ENCODE peak calls at places on chromosome 19, in four cellular contexts. B is heart right ventricle, C is choroid plexus epithelial cell, L is lower lobe of right lung. F is an unnamed sample.

GRCh38 chr19:57210381-57210780 is 19.1 kb downstream of the ZNF264 start:
- DNase-seq in B (no peak), C (no peak), L (no peak), F (no peak)

GRCh38 chr19:40578442-40578908 is 1.8 kb downstream of the SHKBP1 start:
- DNase-seq in B (no peak), C (peak), L (no peak), F (peak)

GRCh38 chr19:1166872-1167573 is 7.0 kb downstream of the SBNO2 start:
- DNase-seq in L (peak), B (no peak), C (no peak), F (no peak)

GRCh38 chr19:1392939-1393530 is 8.3 kb downstream of the GAMT start:
- DNase-seq in C (no peak), B (no peak), L (no peak), F (no peak)

GRCh38 chr19:53394522-53394973 is 401 bp upstream of the ZNF765 start:
- DNase-seq in L (peak), B (peak), C (no peak), F (no peak)

GRCh38 chr19:47003611-47003935 is 16.1 kb upstream of the NPAS1 start:
- DNase-seq in B (no peak), L (no peak), C (no peak), F (no peak)

GRCh38 chr19:7986321-7987083 is 18.9 kb downstream of the ELAVL1 start:
- DNase-seq in L (peak), B (no peak), C (peak), F (no peak)

GRCh38 chr19:6737873-6738725 is 719 bp upstream of the GPR108 start:
- DNase-seq in B (peak), L (peak), C (peak), F (no peak)

GRCh38 chr19:1163934-1164683 is 10.0 kb downstream of the SBNO2 start:
- DNase-seq in L (peak), C (no peak), B (no peak), F (no peak)

GRCh38 chr19:7444042-7444441 is 44.8 kb downstream of the PEX11G start:
- DNase-seq in L (no peak), C (no peak), B (no peak), F (no peak)

GRCh38 chr19:11460207-11460606 is 20.6 kb downstream of the ELAVL3 start:
- DNase-seq in B (no peak), L (no peak), C (no peak), F (no peak)

GRCh38 chr19:12834976-12835757 is 788 bp upstream of the RTBDN start:
- DNase-seq in L (peak), C (no peak), B (peak), F (no peak)

GRCh38 chr19:8641908-8642547 is 11.6 kb downstream of the NFILZ start:
- DNase-seq in L (no peak), B (no peak), C (peak), F (no peak)

GRCh38 chr19:40801449-40802299 is 2.7 kb downstream of the EGLN2 start:
- DNase-seq in C (no peak), L (no peak), B (no peak), F (no peak)

GRCh38 chr19:44164673-44165512 is at the start of gene ZNF226:
- DNase-seq in B (peak), L (peak), C (peak), F (peak)
- TF ChIP-seq CTCF in B (no peak), L (no peak), C (no peak), F (no peak)

DNA sequence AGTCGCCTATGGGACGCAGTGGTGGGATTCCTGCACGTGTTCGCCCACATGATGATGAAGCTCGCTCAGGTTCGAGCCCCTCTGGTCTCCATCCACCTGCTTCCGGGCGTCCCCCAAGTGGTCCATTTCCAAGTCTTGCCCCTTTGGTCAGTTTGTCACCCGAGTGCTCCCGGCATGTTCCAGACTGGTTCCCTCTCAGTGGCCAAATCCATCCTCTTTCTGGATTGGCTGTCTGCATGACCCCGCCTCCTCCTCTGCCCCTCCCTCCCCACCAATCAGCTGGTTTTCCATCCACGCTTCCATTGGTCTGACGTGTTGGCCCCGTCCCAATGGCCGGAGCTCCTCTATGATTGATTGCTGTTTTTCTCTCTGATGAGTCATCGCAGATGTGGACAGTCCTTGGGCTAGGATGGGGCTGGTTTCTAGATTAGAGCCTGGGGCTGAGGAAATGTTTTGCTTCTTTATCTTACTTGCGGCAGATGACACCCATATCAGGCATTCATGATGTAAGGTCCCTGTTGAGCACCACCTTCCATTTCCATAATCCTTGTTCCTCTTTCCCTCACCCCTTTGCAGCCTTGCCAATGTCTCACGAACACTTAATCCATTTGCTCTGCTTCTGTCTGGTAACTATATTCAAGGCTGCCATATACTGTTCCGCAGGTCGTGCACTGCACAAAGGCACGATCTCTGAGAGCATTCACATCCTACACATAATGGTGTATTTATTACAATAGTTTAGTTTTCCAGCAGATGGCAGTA is 73.8 kb downstream of the MAP4K1 start:
- DNase-seq in C (peak), L (peak), B (peak), F (no peak)
- TF ChIP-seq CTCF in C (peak), L (peak), B (peak), F (no peak)

GRCh38 chr19:23070353-23070781 is 46.5 kb upstream of the ZNF730 start:
- DNase-seq in B (peak), L (no peak), C (peak), F (no peak)
- TF ChIP-seq CTCF in B (peak), L (peak), C (peak), F (no peak)

DNA sequence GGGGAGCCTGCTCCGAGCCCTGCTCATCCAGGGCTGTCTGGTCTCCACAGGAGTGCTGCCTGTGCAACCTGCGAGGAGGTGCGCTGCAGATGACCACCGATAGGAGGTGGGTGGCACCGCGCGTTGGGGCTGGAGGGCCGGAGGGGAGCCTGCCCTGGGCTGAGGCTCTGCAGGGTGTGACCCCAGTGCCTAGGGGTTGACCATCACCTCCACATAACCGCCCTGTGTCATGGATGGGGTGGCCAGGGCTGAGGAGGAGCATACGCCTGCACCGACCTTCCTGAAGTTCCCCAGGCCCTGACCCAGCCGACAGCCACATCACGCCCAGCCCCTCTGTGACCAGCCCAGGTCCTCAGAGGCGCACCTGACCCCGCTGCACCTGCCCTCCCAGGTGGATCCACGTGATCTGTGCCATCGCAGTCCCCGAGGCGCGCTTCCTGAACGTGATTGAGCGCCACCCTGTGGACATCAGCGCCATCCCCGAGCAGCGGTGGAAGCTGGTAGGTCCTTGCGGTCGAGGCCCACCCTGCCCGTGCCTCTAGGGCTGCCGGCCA is 168.7 kb downstream of the KDM4B start:
- DNase-seq in C (no peak), B (no peak), L (no peak), F (no peak)
- TF ChIP-seq CTCF in C (peak), B (peak), L (no peak), F (no peak)

GRCh38 chr19:29421186-29421525 is 104.6 kb upstream of the VSTM2B start:
- DNase-seq in C (no peak), L (no peak), B (no peak), F (no peak)
- TF ChIP-seq CTCF in C (no peak), L (no peak), B (no peak), F (no peak)

GRCh38 chr19:48660854-48661731 is 11.7 kb downstream of the NTN5 start:
- DNase-seq in C (peak), L (peak), B (peak), F (peak)

GRCh38 chr19:48664476-48664875 is 8.3 kb downstream of the NTN5 start:
- DNase-seq in C (no peak), L (no peak), B (no peak), F (no peak)

GRCh38 chr19:48661746-48662145 is 11.1 kb downstream of the NTN5 start:
- DNase-seq in L (no peak), C (no peak), B (no peak), F (no peak)

GRCh38 chr19:48665786-48666185 is 7.0 kb downstream of the NTN5 start:
- DNase-seq in L (no peak), B (no peak), C (no peak), F (no peak)

DNA sequence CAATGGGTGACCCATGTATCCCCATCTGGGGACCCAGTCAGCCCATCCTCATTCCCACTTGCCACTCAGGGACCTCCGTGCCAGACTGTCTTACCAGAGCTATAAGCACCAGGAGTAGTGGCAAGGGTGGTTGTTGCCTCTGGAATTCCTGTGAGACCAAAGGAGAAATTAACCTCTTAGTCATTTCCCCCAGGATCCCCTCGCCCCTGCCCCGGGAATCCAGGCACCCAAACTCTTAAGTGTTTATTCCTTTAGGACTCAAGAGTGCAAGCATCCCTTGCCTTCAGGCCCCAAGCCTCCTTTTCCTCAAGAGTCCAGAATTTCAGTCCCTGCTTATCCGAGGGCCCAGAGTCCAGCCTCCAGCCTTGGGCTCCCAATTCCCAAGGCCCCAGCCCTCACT is 9.2 kb downstream of the NTN5 start:
- DNase-seq in L (no peak), B (no peak), C (no peak), F (no peak)
- TF ChIP-seq CTCF in L (no peak), B (no peak), C (no peak), F (no peak)

GRCh38 chr19:4547303-4548237 is 7.7 kb upstream of the LRG1 start:
- DNase-seq in B (no peak), L (peak), C (no peak), F (no peak)
- TF ChIP-seq CTCF in B (peak), L (peak), C (peak), F (peak)